ENCODE peak calls at places on chromosomes 1 and 21, in six cellular contexts. O is H54, B is NCI-H1436, T is NCI-H345, R is CMK, N is islet precursor cell. C is an unnamed sample.

GRCh38 chr1:6148497-6149241 is 31.5 kb downstream of the CHD5 start:
- DNase-seq in O (peak), B (peak), T (no peak), R (no peak), N (peak), C (peak)

GRCh38 chr1:3377166-3377565 is 77.3 kb upstream of the ARHGEF16 start:
- DNase-seq in O (no peak), B (no peak), T (no peak), R (no peak), N (no peak), C (no peak)

GRCh38 chr1:193657552-193657951 is 471.1 kb upstream of the B3GALT2 start:
- DNase-seq in O (no peak), B (no peak), T (no peak), R (no peak), N (no peak), C (no peak)

GRCh38 chr1:245110406-245110805 is 44.4 kb upstream of the KIF26B start:
- DNase-seq in O (no peak), B (no peak), T (no peak), R (no peak), N (no peak), C (no peak)

GRCh38 chr1:109161836-109162606 is 48.1 kb downstream of the ELAPOR1 start:
- DNase-seq in O (peak), B (no peak), T (no peak), R (peak), N (peak), C (no peak)

GRCh38 chr1:99749948-99750347 is 16.5 kb downstream of the FRRS1 start:
- DNase-seq in O (no peak), B (no peak), T (no peak), R (no peak), N (no peak), C (no peak)

GRCh38 chr1:223091928-223092327 is 51.1 kb downstream of the TLR5 start:
- DNase-seq in O (no peak), B (no peak), T (no peak), R (no peak), N (no peak), C (no peak)

GRCh38 chr1:55146781-55147180 is 68.4 kb downstream of the USP24 start:
- DNase-seq in O (no peak), B (no peak), T (no peak), R (peak), N (no peak), C (no peak)

GRCh38 chr1:155075535-155075934 is 3.1 kb upstream of the EFNA3 start:
- DNase-seq in O (no peak), B (no peak), T (no peak), R (no peak), N (no peak), C (no peak)

GRCh38 chr1:220962031-220962751 is 82.9 kb downstream of the HLX start:
- DNase-seq in O (peak), B (no peak), T (no peak), R (no peak), N (no peak), C (no peak)

GRCh38 chr21:42975886-42976608 is 1.7 kb downstream of the PKNOX1 start:
- DNase-seq in O (no peak), B (no peak), T (no peak), R (no peak), N (no peak), C (no peak)

GRCh38 chr21:22342855-22343254 is 1344.6 kb downstream of the NCAM2 start:
- DNase-seq in O (no peak), B (no peak), T (peak), R (no peak), N (no peak), C (peak)

GRCh38 chr1:30697571-30697970 is 25.8 kb downstream of the MATN1 start:
- DNase-seq in O (no peak), B (no peak), T (no peak), R (no peak), N (no peak), C (no peak)

GRCh38 chr1:32703479-32704291 is 1.1 kb upstream of the SYNC start:
- DNase-seq in O (peak), B (no peak), T (no peak), R (no peak), N (peak), C (no peak)

GRCh38 chr21:46196733-46197132 is 12.5 kb upstream of the SPATC1L start:
- DNase-seq in O (no peak), B (no peak), T (no peak), R (no peak), N (no peak), C (no peak)

GRCh38 chr21:37827878-37828277 is 88.4 kb downstream of the KCNJ6 start:
- DNase-seq in O (no peak), B (no peak), T (no peak), R (no peak), N (no peak), C (no peak)

GRCh38 chr1:241688940-241689368 is 36.9 kb downstream of the WDR64 start:
- DNase-seq in O (no peak), B (no peak), T (no peak), R (no peak), N (peak), C (no peak)

GRCh38 chr21:36690637-36691538 is 8.0 kb upstream of the SIM2 start:
- DNase-seq in O (no peak), B (no peak), T (no peak), R (no peak), N (no peak), C (no peak)

GRCh38 chr21:36535618-36536241 is 55.8 kb upstream of the CLDN14 start:
- DNase-seq in O (no peak), B (no peak), T (peak), R (no peak), N (peak), C (no peak)

GRCh38 chr1:173367136-173367535 is 110.0 kb upstream of the PRDX6 start:
- DNase-seq in O (no peak), B (no peak), T (no peak), R (no peak), N (no peak), C (no peak)

GRCh38 chr1:24932284-24932683 is 2.2 kb upstream of the RUNX3 start:
- DNase-seq in O (peak), B (peak), T (peak), R (no peak), N (peak), C (peak)

GRCh38 chr21:41817228-41817627 is 50.4 kb upstream of the RIPK4 start:
- DNase-seq in O (peak), B (peak), T (peak), R (peak), N (peak), C (peak)

GRCh38 chr1:168421399-168422004 is 122.3 kb downstream of the XCL2 start:
- DNase-seq in O (no peak), B (no peak), T (no peak), R (no peak), N (no peak), C (no peak)

GRCh38 chr1:199403421-199404116 is 623.9 kb upstream of the NR5A2 start:
- DNase-seq in O (no peak), B (no peak), T (no peak), R (no peak), N (no peak), C (no peak)

GRCh38 chr1:20588634-20589225 is at the start of gene CDA:
- DNase-seq in O (no peak), B (no peak), T (no peak), R (no peak), N (peak), C (peak)